ENCODE peak calls at places on chromosomes 12 and 14, in six cellular contexts. One of them, this sample, is unnamed.

GRCh38 chr14:87638196-87638595 is 354.8 kb downstream of the GALC start:
- DNase-seq in lung: no peak
- DNase-seq in CD8-positive, alpha-beta memory T cell: no peak
- DNase-seq in GM23338: no peak
- DNase-seq in stomach: no peak
- DNase-seq in CD4-positive, CD25-positive, alpha-beta regulatory T cell: no peak
- DNase-seq in this sample: no peak

GRCh38 chr12:88351121-88351520 is 209.0 kb downstream of the TMTC3 start:
- DNase-seq in lung: no peak
- DNase-seq in CD8-positive, alpha-beta memory T cell: no peak
- DNase-seq in GM23338: no peak
- DNase-seq in stomach: no peak
- DNase-seq in CD4-positive, CD25-positive, alpha-beta regulatory T cell: no peak
- DNase-seq in this sample: no peak

GRCh38 chr14:65732112-65732511 is 319.6 kb downstream of the FUT8 start:
- DNase-seq in lung: no peak
- DNase-seq in CD8-positive, alpha-beta memory T cell: no peak
- DNase-seq in GM23338: no peak
- DNase-seq in stomach: no peak
- DNase-seq in CD4-positive, CD25-positive, alpha-beta regulatory T cell: peak; percentile 66
- DNase-seq in this sample: no peak

GRCh38 chr12:81080431-81080983 is 2.6 kb downstream of the ACSS3 start:
- DNase-seq in lung: no peak
- DNase-seq in CD8-positive, alpha-beta memory T cell: no peak
- DNase-seq in GM23338: no peak
- DNase-seq in stomach: no peak
- DNase-seq in CD4-positive, CD25-positive, alpha-beta regulatory T cell: no peak
- DNase-seq in this sample: no peak

GRCh38 chr14:53531151-53531550 is 378.0 kb upstream of the DDHD1 start:
- DNase-seq in lung: no peak
- DNase-seq in CD8-positive, alpha-beta memory T cell: no peak
- DNase-seq in GM23338: no peak
- DNase-seq in stomach: no peak
- DNase-seq in CD4-positive, CD25-positive, alpha-beta regulatory T cell: no peak
- DNase-seq in this sample: no peak

GRCh38 chr12:6567112-6567680 is 895 bp downstream of the NOP2 start:
- DNase-seq in lung: no peak
- DNase-seq in CD8-positive, alpha-beta memory T cell: no peak
- DNase-seq in GM23338: no peak
- DNase-seq in stomach: no peak
- DNase-seq in CD4-positive, CD25-positive, alpha-beta regulatory T cell: peak; percentile 9
- DNase-seq in this sample: no peak

GRCh38 chr12:52543985-52544888 is 8.7 kb downstream of the KRT71 start:
- DNase-seq in lung: no peak
- DNase-seq in CD8-positive, alpha-beta memory T cell: no peak
- DNase-seq in GM23338: peak; percentile 18
- DNase-seq in stomach: no peak
- DNase-seq in CD4-positive, CD25-positive, alpha-beta regulatory T cell: no peak
- DNase-seq in this sample: no peak

GRCh38 chr12:6692888-6693287 is 3.7 kb upstream of the ZNF384 start:
- DNase-seq in lung: no peak
- DNase-seq in CD8-positive, alpha-beta memory T cell: no peak
- DNase-seq in GM23338: peak; percentile 44
- DNase-seq in stomach: no peak
- DNase-seq in CD4-positive, CD25-positive, alpha-beta regulatory T cell: no peak
- DNase-seq in this sample: no peak

GRCh38 chr12:103046154-103046553 is 88.7 kb downstream of the ASCL1 start:
- DNase-seq in lung: no peak
- DNase-seq in CD8-positive, alpha-beta memory T cell: no peak
- DNase-seq in GM23338: no peak
- DNase-seq in stomach: no peak
- DNase-seq in CD4-positive, CD25-positive, alpha-beta regulatory T cell: no peak
- DNase-seq in this sample: no peak

GRCh38 chr14:77790566-77791224 is 9.2 kb upstream of the ADCK1 start:
- DNase-seq in lung: no peak
- DNase-seq in CD8-positive, alpha-beta memory T cell: no peak
- DNase-seq in GM23338: no peak
- DNase-seq in stomach: no peak
- DNase-seq in CD4-positive, CD25-positive, alpha-beta regulatory T cell: no peak
- DNase-seq in this sample: no peak

GRCh38 chr14:26113930-26114329 is 483.9 kb downstream of the NOVA1 start:
- DNase-seq in lung: no peak
- DNase-seq in CD8-positive, alpha-beta memory T cell: no peak
- DNase-seq in GM23338: peak; percentile 19
- DNase-seq in stomach: no peak
- DNase-seq in CD4-positive, CD25-positive, alpha-beta regulatory T cell: no peak
- DNase-seq in this sample: no peak

GRCh38 chr12:1171657-1172056 is 180.6 kb downstream of the ERC1 start:
- DNase-seq in lung: no peak
- DNase-seq in CD8-positive, alpha-beta memory T cell: no peak
- DNase-seq in GM23338: no peak
- DNase-seq in stomach: no peak
- DNase-seq in CD4-positive, CD25-positive, alpha-beta regulatory T cell: no peak
- DNase-seq in this sample: no peak

GRCh38 chr12:65962921-65963883 is 138.9 kb downstream of the HMGA2 start:
- DNase-seq in lung: no peak
- DNase-seq in CD8-positive, alpha-beta memory T cell: no peak
- DNase-seq in GM23338: peak; percentile 84
- DNase-seq in stomach: no peak
- DNase-seq in CD4-positive, CD25-positive, alpha-beta regulatory T cell: peak; percentile 9
- DNase-seq in this sample: peak; percentile 42

GRCh38 chr14:51302319-51303030 is 62.4 kb downstream of the TMX1 start:
- DNase-seq in lung: no peak
- DNase-seq in CD8-positive, alpha-beta memory T cell: no peak
- DNase-seq in GM23338: no peak
- DNase-seq in stomach: no peak
- DNase-seq in CD4-positive, CD25-positive, alpha-beta regulatory T cell: no peak
- DNase-seq in this sample: no peak

GRCh38 chr12:52435659-52435999 is 1.5 kb upstream of the KRT75 start:
- DNase-seq in lung: no peak
- DNase-seq in CD8-positive, alpha-beta memory T cell: no peak
- DNase-seq in GM23338: no peak
- DNase-seq in stomach: no peak
- DNase-seq in CD4-positive, CD25-positive, alpha-beta regulatory T cell: no peak
- DNase-seq in this sample: no peak

GRCh38 chr14:74978416-74978947 is 23.1 kb upstream of the PGF start:
- DNase-seq in lung: no peak
- DNase-seq in CD8-positive, alpha-beta memory T cell: no peak
- DNase-seq in GM23338: no peak
- DNase-seq in stomach: no peak
- DNase-seq in CD4-positive, CD25-positive, alpha-beta regulatory T cell: no peak
- DNase-seq in this sample: no peak

GRCh38 chr12:44812062-44812461 is 64.1 kb downstream of the NELL2 start:
- DNase-seq in lung: no peak
- DNase-seq in CD8-positive, alpha-beta memory T cell: peak; percentile 67
- DNase-seq in GM23338: peak; percentile 59
- DNase-seq in stomach: no peak
- DNase-seq in CD4-positive, CD25-positive, alpha-beta regulatory T cell: peak; percentile 68
- DNase-seq in this sample: no peak

GRCh38 chr12:86334071-86334470 is 77.9 kb upstream of the MGAT4C start:
- DNase-seq in lung: no peak
- DNase-seq in CD8-positive, alpha-beta memory T cell: no peak
- DNase-seq in GM23338: peak; percentile 17
- DNase-seq in stomach: no peak
- DNase-seq in CD4-positive, CD25-positive, alpha-beta regulatory T cell: no peak
- DNase-seq in this sample: no peak

GRCh38 chr12:45183263-45183662 is 32.6 kb upstream of the ANO6 start:
- DNase-seq in lung: no peak
- DNase-seq in CD8-positive, alpha-beta memory T cell: no peak
- DNase-seq in GM23338: no peak
- DNase-seq in stomach: no peak
- DNase-seq in CD4-positive, CD25-positive, alpha-beta regulatory T cell: peak; percentile 26
- DNase-seq in this sample: no peak

GRCh38 chr14:23567186-23568020 is at the start of gene AP1G2:
- DNase-seq in lung: peak; percentile 91
- DNase-seq in CD8-positive, alpha-beta memory T cell: peak; percentile 87
- DNase-seq in GM23338: peak; percentile 94
- DNase-seq in stomach: peak; percentile 93
- DNase-seq in CD4-positive, CD25-positive, alpha-beta regulatory T cell: peak; percentile 92
- DNase-seq in this sample: peak; percentile 95

GRCh38 chr12:116015525-116015924 is 262.0 kb downstream of the MED13L start:
- DNase-seq in lung: no peak
- DNase-seq in CD8-positive, alpha-beta memory T cell: no peak
- DNase-seq in GM23338: peak; percentile 54
- DNase-seq in stomach: no peak
- DNase-seq in CD4-positive, CD25-positive, alpha-beta regulatory T cell: peak; percentile 69
- DNase-seq in this sample: peak; percentile 20

GRCh38 chr14:92515510-92516343 is 2.1 kb downstream of the RIN3 start:
- DNase-seq in lung: no peak
- DNase-seq in CD8-positive, alpha-beta memory T cell: no peak
- DNase-seq in GM23338: no peak
- DNase-seq in stomach: no peak
- DNase-seq in CD4-positive, CD25-positive, alpha-beta regulatory T cell: no peak
- DNase-seq in this sample: no peak

GRCh38 chr14:101104485-101104884 is 201.0 kb upstream of the RTL1 start:
- DNase-seq in lung: peak; percentile 22
- DNase-seq in CD8-positive, alpha-beta memory T cell: no peak
- DNase-seq in GM23338: no peak
- DNase-seq in stomach: no peak
- DNase-seq in CD4-positive, CD25-positive, alpha-beta regulatory T cell: no peak
- DNase-seq in this sample: no peak

GRCh38 chr14:73784065-73784987 is 67.3 kb upstream of the PTGR2 start:
- DNase-seq in lung: no peak
- DNase-seq in CD8-positive, alpha-beta memory T cell: peak; percentile 34
- DNase-seq in GM23338: peak; percentile 33
- DNase-seq in stomach: peak; percentile 73
- DNase-seq in CD4-positive, CD25-positive, alpha-beta regulatory T cell: peak; percentile 34
- DNase-seq in this sample: no peak

GRCh38 chr12:131634037-131634436 is 76.9 kb upstream of the SFSWAP start:
- DNase-seq in lung: no peak
- DNase-seq in CD8-positive, alpha-beta memory T cell: no peak
- DNase-seq in GM23338: no peak
- DNase-seq in stomach: no peak
- DNase-seq in CD4-positive, CD25-positive, alpha-beta regulatory T cell: no peak
- DNase-seq in this sample: no peak

GRCh38 chr14:65164068-65164824 is 61.9 kb upstream of the MAX start:
- DNase-seq in lung: no peak
- DNase-seq in CD8-positive, alpha-beta memory T cell: peak; percentile 43
- DNase-seq in GM23338: peak; percentile 68
- DNase-seq in stomach: no peak
- DNase-seq in CD4-positive, CD25-positive, alpha-beta regulatory T cell: peak; percentile 72
- DNase-seq in this sample: no peak

GRCh38 chr14:65187421-65188049 is 85.2 kb upstream of the MAX start:
- DNase-seq in lung: no peak
- DNase-seq in CD8-positive, alpha-beta memory T cell: no peak
- DNase-seq in GM23338: peak; percentile 65
- DNase-seq in stomach: no peak
- DNase-seq in CD4-positive, CD25-positive, alpha-beta regulatory T cell: no peak
- DNase-seq in this sample: no peak

GRCh38 chr14:90886297-90886830 is 70.1 kb upstream of the TTC7B start:
- DNase-seq in lung: no peak
- DNase-seq in CD8-positive, alpha-beta memory T cell: no peak
- DNase-seq in GM23338: peak; percentile 7
- DNase-seq in stomach: no peak
- DNase-seq in CD4-positive, CD25-positive, alpha-beta regulatory T cell: no peak
- DNase-seq in this sample: no peak

DNA sequence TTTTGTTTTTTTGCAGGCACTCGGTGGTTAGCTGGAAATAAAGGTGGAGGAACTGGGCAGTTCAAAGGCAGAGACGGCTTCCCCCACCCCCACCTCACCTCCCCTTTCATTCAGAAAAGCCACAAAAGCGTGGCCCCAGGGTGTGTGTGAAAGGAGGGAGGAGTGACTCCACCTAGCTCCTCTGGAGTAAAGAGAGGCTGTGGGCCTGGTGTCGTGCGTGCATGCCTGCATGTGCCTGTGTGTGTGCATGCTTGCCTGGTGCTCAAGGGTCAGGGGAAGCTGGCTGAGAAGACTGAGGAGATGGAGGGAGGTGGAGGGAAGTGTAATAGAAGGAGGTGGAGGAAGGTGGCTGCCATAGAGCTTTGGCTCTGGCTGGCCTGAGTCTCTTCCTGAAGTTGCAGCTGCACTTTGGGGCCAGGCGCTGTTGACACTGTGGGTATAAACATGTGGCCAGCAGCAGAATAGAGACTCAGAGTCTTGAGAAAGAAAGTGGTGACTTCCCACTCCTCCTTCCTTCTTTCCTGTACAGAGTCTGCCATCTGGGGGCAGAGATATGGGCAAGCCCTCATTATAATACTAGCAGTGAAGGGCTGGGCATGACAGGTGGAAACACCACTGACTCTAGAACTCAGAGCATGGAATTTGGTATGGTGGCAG is 36.9 kb upstream of the SINHCAF start:
- DNase-seq in lung: no peak
- DNase-seq in CD8-positive, alpha-beta memory T cell: peak; percentile 10
- DNase-seq in GM23338: peak; percentile 66
- DNase-seq in stomach: peak; percentile 50
- DNase-seq in CD4-positive, CD25-positive, alpha-beta regulatory T cell: peak; percentile 57
- DNase-seq in this sample: peak; percentile 87
- H3K4me3 ChIP-seq in lung: no peak overlapping the region
- H3K4me3 ChIP-seq in CD8-positive, alpha-beta memory T cell: no peak overlapping the region
- H3K4me3 ChIP-seq in GM23338: peak overlapping the region; percentile 24
- H3K4me3 ChIP-seq in stomach: no peak overlapping the region
- H3K4me3 ChIP-seq in CD4-positive, CD25-positive, alpha-beta regulatory T cell: no peak overlapping the region
- H3K4me3 ChIP-seq in this sample: no peak overlapping the region

DNA sequence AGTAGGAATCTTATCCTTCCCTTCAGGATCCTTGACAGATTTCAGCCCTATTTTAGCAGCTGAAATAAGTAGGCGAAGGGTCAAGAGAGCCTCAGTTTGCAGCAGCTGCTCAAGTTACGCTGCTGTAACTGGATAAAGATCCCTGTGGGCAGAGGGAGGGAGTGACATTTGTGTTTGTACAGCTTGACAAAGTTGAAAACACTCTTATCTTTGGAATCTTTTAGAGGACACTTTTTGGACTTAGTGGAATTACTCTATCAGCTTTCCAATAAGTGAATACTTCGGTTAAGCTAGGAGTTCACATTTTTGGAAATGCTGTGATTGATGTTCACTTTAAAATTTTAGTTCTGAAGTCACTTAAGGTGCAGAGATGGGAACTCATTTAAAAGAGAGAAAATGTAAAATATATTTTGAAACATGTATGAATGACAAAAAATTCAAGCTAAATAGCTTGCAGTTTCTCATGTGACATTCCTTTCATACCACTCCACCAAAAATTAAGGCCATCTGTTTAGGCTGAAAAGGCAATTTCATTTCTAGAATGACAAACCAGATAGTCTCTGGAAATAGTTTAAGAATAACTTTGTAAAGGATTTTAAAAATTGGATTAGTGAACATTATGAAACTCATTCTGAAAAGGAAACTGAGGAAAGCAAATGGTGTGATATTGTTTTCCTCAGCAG is 55.2 kb downstream of the SLC38A4 start:
- DNase-seq in lung: no peak
- DNase-seq in CD8-positive, alpha-beta memory T cell: no peak
- DNase-seq in GM23338: peak; percentile 25
- DNase-seq in stomach: no peak
- DNase-seq in CD4-positive, CD25-positive, alpha-beta regulatory T cell: no peak
- DNase-seq in this sample: peak; percentile 78
- H3K4me3 ChIP-seq in lung: no peak overlapping the region
- H3K4me3 ChIP-seq in CD8-positive, alpha-beta memory T cell: no peak overlapping the region
- H3K4me3 ChIP-seq in GM23338: no peak overlapping the region
- H3K4me3 ChIP-seq in stomach: no peak overlapping the region
- H3K4me3 ChIP-seq in CD4-positive, CD25-positive, alpha-beta regulatory T cell: no peak overlapping the region
- H3K4me3 ChIP-seq in this sample: no peak overlapping the region

GRCh38 chr12:60106207-60106606 is 510.4 kb downstream of the SLC16A7 start:
- DNase-seq in lung: no peak
- DNase-seq in CD8-positive, alpha-beta memory T cell: no peak
- DNase-seq in GM23338: no peak
- DNase-seq in stomach: no peak
- DNase-seq in CD4-positive, CD25-positive, alpha-beta regulatory T cell: no peak
- DNase-seq in this sample: no peak
- H3K4me3 ChIP-seq in lung: no peak overlapping the region
- H3K4me3 ChIP-seq in CD8-positive, alpha-beta memory T cell: no peak overlapping the region
- H3K4me3 ChIP-seq in GM23338: no peak overlapping the region
- H3K4me3 ChIP-seq in stomach: no peak overlapping the region
- H3K4me3 ChIP-seq in CD4-positive, CD25-positive, alpha-beta regulatory T cell: no peak overlapping the region
- H3K4me3 ChIP-seq in this sample: no peak overlapping the region

GRCh38 chr14:37590810-37591139 is 4.3 kb downstream of the FOXA1 start:
- DNase-seq in lung: no peak
- DNase-seq in CD8-positive, alpha-beta memory T cell: no peak
- DNase-seq in GM23338: no peak
- DNase-seq in stomach: no peak
- DNase-seq in CD4-positive, CD25-positive, alpha-beta regulatory T cell: no peak
- DNase-seq in this sample: no peak
- H3K4me3 ChIP-seq in lung: no peak overlapping the region
- H3K4me3 ChIP-seq in CD8-positive, alpha-beta memory T cell: no peak overlapping the region
- H3K4me3 ChIP-seq in GM23338: peak overlapping the region; percentile 49
- H3K4me3 ChIP-seq in stomach: peak overlapping the region; percentile 53
- H3K4me3 ChIP-seq in CD4-positive, CD25-positive, alpha-beta regulatory T cell: no peak overlapping the region
- H3K4me3 ChIP-seq in this sample: peak overlapping the region; percentile 92